ENCODE peak calls at places on chromosomes 3 and 15, in ten cellular contexts. S is activated T-cell treated with anti-CD3 and anti-CD28 coated beads for 1 hour; D is left ventricle myocardium inferior; J is WTC11; K is PC-9; T is activated B cell treated with CpG ODN at 0.5 μM for 24 hours; C is aorta; W is SJSA1; O is A549; Q is stimulated activated CD4-positive, alpha-beta T cell treated with anti-CD3 and anti-CD28 coated beads, Interleukin-2, amount 100 ng/mL, for 24 hours. P is an unnamed sample.

GRCh38 chr3:32146669-32147315 is 40.4 kb downstream of the GPD1L start:
- DNase-seq in D (no peak), Q (no peak), S (no peak), T (no peak), J (no peak), W (no peak), K (peak), O (no peak), C (no peak), P (no peak)

GRCh38 chr15:70362911-70363310 is 265.2 kb upstream of the TLE3 start:
- DNase-seq in O (no peak), J (peak), Q (no peak), K (no peak), T (no peak), D (no peak), S (no peak), W (peak), C (peak), P (peak)

GRCh38 chr3:56933803-56934202 is 126.7 kb upstream of the SPATA12 start:
- DNase-seq in D (no peak), K (no peak), J (no peak), S (no peak), W (no peak), C (no peak), T (no peak), Q (no peak), O (no peak), P (no peak)

GRCh38 chr3:183878071-183878470 is 6.6 kb downstream of the PARL start:
- DNase-seq in C (no peak), Q (no peak), J (no peak), T (no peak), S (no peak), W (no peak), D (no peak), K (no peak), O (no peak), P (no peak)

GRCh38 chr3:195746751-195747150 is 26.0 kb downstream of the MUC20 start:
- DNase-seq in W (no peak), J (no peak), D (no peak), S (no peak), K (no peak), Q (no peak), C (peak), T (no peak), O (no peak), P (no peak)

GRCh38 chr3:51955893-51956770 is 951 bp downstream of the GPR62 start:
- DNase-seq in Q (no peak), J (peak), K (no peak), T (peak), D (peak), S (no peak), C (peak), W (peak), O (no peak), P (peak)

GRCh38 chr15:23372284-23372683 is 17.7 kb downstream of the GOLGA8S start:
- DNase-seq in J (no peak), T (no peak), W (peak), S (no peak), K (no peak), Q (no peak), C (peak), D (no peak), O (no peak), P (no peak)

GRCh38 chr15:77538793-77539487 is 93.8 kb downstream of the LINGO1 start:
- DNase-seq in T (no peak), K (no peak), W (no peak), C (no peak), D (no peak), O (no peak), S (no peak), Q (no peak), J (no peak), P (peak)

GRCh38 chr3:139299261-139300132 is 44.3 kb upstream of the MRPS22 start:
- DNase-seq in T (no peak), J (peak), K (peak), S (no peak), O (peak), C (peak), Q (no peak), W (peak), D (no peak), P (no peak)

GRCh38 chr3:24507776-24508422 is 13.2 kb upstream of the THRB start:
- DNase-seq in C (no peak), O (no peak), S (no peak), D (no peak), T (no peak), J (no peak), W (no peak), K (no peak), Q (no peak), P (no peak)

GRCh38 chr3:157692468-157692867 is 189.3 kb upstream of the VEPH1 start:
- DNase-seq in W (no peak), S (no peak), D (no peak), C (no peak), O (no peak), K (no peak), T (no peak), Q (no peak), J (no peak), P (no peak)

GRCh38 chr15:37581866-37582532 is 352.4 kb upstream of the TMCO5A start:
- DNase-seq in J (no peak), W (no peak), Q (no peak), S (no peak), K (no peak), D (no peak), C (peak), O (no peak), T (no peak), P (no peak)

GRCh38 chr3:79006077-79006476 is 761.7 kb downstream of the ROBO1 start:
- DNase-seq in K (no peak), W (no peak), J (no peak), T (no peak), Q (no peak), D (no peak), O (no peak), C (no peak), S (no peak), P (no peak)

GRCh38 chr3:43872301-43872700 is 181.6 kb downstream of the ABHD5 start:
- DNase-seq in C (peak), T (no peak), Q (no peak), S (no peak), J (no peak), W (peak), O (peak), D (no peak), K (peak), P (no peak)

GRCh38 chr3:98038241-98038640 is 3.1 kb upstream of the GABRR3 start:
- DNase-seq in J (no peak), T (no peak), C (no peak), O (no peak), Q (no peak), S (no peak), D (no peak), K (no peak), W (no peak), P (no peak)

GRCh38 chr15:85533949-85534543 is 153.6 kb downstream of the AKAP13 start:
- DNase-seq in D (no peak), J (no peak), S (no peak), C (no peak), K (no peak), Q (no peak), T (no peak), W (no peak), O (no peak), P (no peak)

GRCh38 chr3:45686850-45687249 is 2.3 kb upstream of the SACM1L start:
- DNase-seq in K (no peak), W (no peak), D (no peak), J (no peak), O (no peak), C (no peak), Q (no peak), T (no peak), S (no peak), P (no peak)

GRCh38 chr3:50205719-50206276 is 727 bp downstream of the SLC38A3 start:
- DNase-seq in Q (peak), W (no peak), T (peak), C (no peak), D (peak), O (no peak), K (no peak), J (peak), S (no peak), P (peak)

GRCh38 chr3:173945081-173945652 is 547.6 kb downstream of the NLGN1 start:
- DNase-seq in W (no peak), K (no peak), D (no peak), O (no peak), C (no peak), Q (no peak), T (no peak), S (no peak), J (no peak), P (no peak)

GRCh38 chr3:15051531-15051930 is 13.6 kb downstream of the MRPS25 start:
- DNase-seq in D (no peak), J (peak), W (no peak), T (no peak), O (peak), C (no peak), Q (peak), S (peak), K (no peak), P (peak)

GRCh38 chr3:11350374-11350773 is 78.2 kb downstream of the ATG7 start:
- DNase-seq in D (no peak), C (no peak), T (no peak), S (no peak), W (no peak), K (peak), Q (no peak), O (no peak), J (no peak), P (no peak)

GRCh38 chr3:72152551-72153476 is 367.9 kb upstream of the PROK2 start:
- DNase-seq in O (peak), Q (no peak), S (no peak), J (no peak), W (no peak), T (no peak), C (peak), K (no peak), D (peak), P (peak)

GRCh38 chr15:31464216-31465082 is 137.8 kb downstream of the KLF13 start:
- DNase-seq in J (no peak), C (no peak), K (no peak), T (no peak), Q (no peak), O (no peak), S (no peak), D (no peak), W (peak), P (peak)

GRCh38 chr3:12679468-12679867 is 15.6 kb upstream of the RAF1 start:
- DNase-seq in K (peak), S (no peak), W (peak), C (no peak), J (no peak), T (no peak), O (peak), D (no peak), Q (no peak), P (no peak)

GRCh38 chr15:51874751-51875644 is 45.5 kb downstream of the TMOD3 start:
- DNase-seq in D (no peak), Q (no peak), C (no peak), K (peak), W (peak), O (peak), J (no peak), S (no peak), T (no peak), P (no peak)

GRCh38 chr3:88298189-88298588 is 148.4 kb downstream of the C3orf38 start:
- DNase-seq in J (no peak), S (no peak), K (no peak), Q (no peak), C (no peak), O (no peak), T (no peak), W (no peak), D (no peak), P (no peak)

GRCh38 chr3:47024932-47025331 is 45.5 kb downstream of the NBEAL2 start:
- DNase-seq in T (no peak), W (no peak), O (no peak), D (no peak), C (no peak), Q (no peak), J (no peak), K (no peak), S (no peak), P (no peak)

GRCh38 chr3:98972155-98972554 is 70.7 kb upstream of the DCBLD2 start:
- DNase-seq in K (no peak), Q (no peak), O (no peak), D (no peak), C (no peak), W (peak), T (no peak), S (no peak), J (no peak), P (no peak)

GRCh38 chr3:8954938-8955763 is 8.1 kb downstream of the RAD18 start:
- DNase-seq in S (no peak), O (no peak), W (no peak), C (no peak), T (no peak), J (no peak), Q (no peak), K (no peak), D (no peak), P (no peak)

GRCh38 chr3:71416868-71417267 is 166.7 kb downstream of the FOXP1 start:
- DNase-seq in O (no peak), D (no peak), K (no peak), J (peak), W (no peak), Q (peak), C (no peak), T (no peak), S (no peak), P (no peak)

GRCh38 chr3:125141596-125142417 is 70.7 kb downstream of the SLC12A8 start:
- DNase-seq in O (no peak), J (peak), W (no peak), C (peak), Q (peak), T (peak), S (peak), D (peak), K (no peak), P (no peak)

GRCh38 chr15:31098953-31099740 is 2.4 kb downstream of the TRPM1 start:
- DNase-seq in O (no peak), Q (no peak), W (no peak), S (no peak), J (no peak), K (no peak), T (no peak), D (no peak), C (no peak), P (no peak)

GRCh38 chr15:79113831-79114230 is 23.3 kb upstream of the RASGRF1 start:
- DNase-seq in T (no peak), C (no peak), K (no peak), S (no peak), Q (no peak), D (no peak), O (no peak), J (no peak), W (peak), P (no peak)

GRCh38 chr3:188584958-188585689 is 431.2 kb downstream of the LPP start:
- DNase-seq in D (no peak), J (no peak), W (no peak), S (no peak), O (no peak), Q (no peak), C (no peak), T (no peak), K (no peak), P (no peak)

GRCh38 chr15:35309886-35310285 is 224.8 kb upstream of the NANOGP8 start:
- DNase-seq in Q (no peak), C (no peak), D (no peak), S (no peak), K (no peak), O (no peak), W (no peak), J (no peak), T (no peak), P (no peak)

GRCh38 chr3:183129243-183129642 is 29.9 kb upstream of the MCCC1 start:
- DNase-seq in O (no peak), C (no peak), S (no peak), K (no peak), D (no peak), T (no peak), W (no peak), J (no peak), Q (no peak), P (no peak)

GRCh38 chr3:128969993-128970740 is 23.7 kb downstream of the CFAP92 start:
- DNase-seq in K (no peak), W (peak), T (peak), D (no peak), Q (peak), O (no peak), J (peak), S (peak), C (no peak), P (peak)

GRCh38 chr3:133937061-133937686 is 41.5 kb upstream of the RAB6B start:
- DNase-seq in T (no peak), C (peak), O (no peak), J (no peak), Q (no peak), D (no peak), K (no peak), W (no peak), S (no peak), P (no peak)

GRCh38 chr15:62644874-62645755 is 397.4 kb upstream of the TPM1 start:
- DNase-seq in S (no peak), O (no peak), T (no peak), Q (no peak), K (no peak), D (no peak), W (no peak), C (no peak), J (no peak), P (no peak)

P was measured in thyroid gland.